ENCODE peak calls at places on chromosomes 1 and 21, in five cellular contexts. W is A549, U is HepG2, C is H1, E is K562. R is an unnamed sample.

GRCh38 chr1:221840511-221841243 is 98.8 kb upstream of the DUSP10 start:
- DNase-seq in W (peak), U (no peak), C (no peak), E (no peak), R (no peak)

GRCh38 chr1:66354311-66354922 is 179.5 kb upstream of the SGIP1 start:
- DNase-seq in W (no peak), U (no peak), C (no peak), E (no peak), R (peak)

GRCh38 chr1:21468597-21468996 is 28.7 kb downstream of the NBPF3 start:
- DNase-seq in W (peak), U (no peak), C (peak), E (peak), R (peak)

GRCh38 chr1:7558921-7559869 is 211.9 kb upstream of the VAMP3 start:
- DNase-seq in W (no peak), U (no peak), C (no peak), E (no peak), R (no peak)

GRCh38 chr1:150995896-150996295 is 10.8 kb downstream of the MINDY1 start:
- DNase-seq in W (no peak), U (no peak), C (peak), E (no peak), R (no peak)

GRCh38 chr1:4549933-4550332 is 104.5 kb upstream of the AJAP1 start:
- DNase-seq in W (no peak), U (no peak), C (no peak), E (peak), R (no peak)

GRCh38 chr1:226606311-226607267 is 58.0 kb downstream of the STUM start:
- DNase-seq in W (no peak), U (no peak), C (no peak), E (no peak), R (no peak)

GRCh38 chr1:66834926-66835325 is 33.9 kb upstream of the INSL5 start:
- DNase-seq in W (no peak), U (no peak), C (no peak), E (no peak), R (no peak)

GRCh38 chr1:29532285-29532684 is 296.0 kb downstream of the PTPRU start:
- DNase-seq in W (no peak), U (no peak), C (no peak), E (no peak), R (no peak)

GRCh38 chr1:30005972-30006619 is 717.3 kb downstream of the MATN1 start:
- DNase-seq in W (no peak), U (no peak), C (no peak), E (no peak), R (no peak)

GRCh38 chr21:46492851-46493250 is 34.2 kb downstream of the DIP2A start:
- DNase-seq in W (no peak), U (no peak), C (no peak), E (no peak), R (no peak)

GRCh38 chr1:247332901-247333361 is 1.3 kb upstream of the ZNF496 start:
- DNase-seq in W (no peak), U (no peak), C (no peak), E (no peak), R (peak)

GRCh38 chr21:42150458-42151085 is 68.4 kb upstream of the ABCG1 start:
- DNase-seq in W (no peak), U (no peak), C (no peak), E (no peak), R (no peak)

GRCh38 chr1:72281144-72281543 is 1.2 kb downstream of the NEGR1 start:
- DNase-seq in W (no peak), U (no peak), C (no peak), E (no peak), R (peak)

GRCh38 chr1:65952692-65953091 is 160.0 kb downstream of the PDE4B start:
- DNase-seq in W (no peak), U (no peak), C (no peak), E (peak), R (peak)

GRCh38 chr1:47617381-47618221 is 179.8 kb downstream of the FOXD2 start:
- DNase-seq in W (no peak), U (no peak), C (no peak), E (no peak), R (no peak)

GRCh38 chr1:6108937-6109636 is 63.4 kb downstream of the KCNAB2 start:
- DNase-seq in W (peak), U (peak), C (no peak), E (no peak), R (peak)

GRCh38 chr1:17551755-17552234 is 12.3 kb downstream of the ARHGEF10L start:
- DNase-seq in W (no peak), U (no peak), C (no peak), E (no peak), R (peak)

GRCh38 chr1:9784508-9785133 is 39.1 kb downstream of the CLSTN1 start:
- DNase-seq in W (peak), U (peak), C (no peak), E (peak), R (peak)

GRCh38 chr1:47752048-47752451 is 245.1 kb downstream of the TRABD2B start:
- DNase-seq in W (no peak), U (no peak), C (no peak), E (no peak), R (peak)

GRCh38 chr1:198121058-198121829 is 35.6 kb upstream of the NEK7 start:
- DNase-seq in W (peak), U (no peak), C (no peak), E (peak), R (peak)

GRCh38 chr21:36499578-36500471 is 19.9 kb upstream of the CLDN14 start:
- DNase-seq in W (no peak), U (no peak), C (no peak), E (no peak), R (no peak)

GRCh38 chr21:36994501-36995189 is 11.9 kb upstream of the RIPPLY3 start:
- DNase-seq in W (no peak), U (no peak), C (peak), E (no peak), R (no peak)

GRCh38 chr1:41485605-41486004 is 1.1 kb upstream of the EDN2 start:
- DNase-seq in W (peak), U (no peak), C (no peak), E (peak), R (peak)

GRCh38 chr1:41515131-41515678 is 30.7 kb upstream of the EDN2 start:
- DNase-seq in W (no peak), U (no peak), C (no peak), E (no peak), R (no peak)

GRCh38 chr1:14758962-14759361 is 160.5 kb downstream of the KAZN start:
- DNase-seq in W (no peak), U (no peak), C (no peak), E (no peak), R (no peak)

GRCh38 chr1:236322566-236323409 is 41.0 kb upstream of the ERO1B start:
- DNase-seq in W (no peak), U (no peak), C (peak), E (no peak), R (no peak)
- TF ChIP-seq MAFK in W (no peak), U (no peak), C (no peak), E (no peak), R (no peak)

GRCh38 chr1:171758011-171758410 is 16.1 kb upstream of the VAMP4 start:
- DNase-seq in W (no peak), U (no peak), C (no peak), E (no peak), R (no peak)
- TF ChIP-seq MAFK in W (no peak), U (no peak), C (no peak), E (no peak), R (no peak)

DNA sequence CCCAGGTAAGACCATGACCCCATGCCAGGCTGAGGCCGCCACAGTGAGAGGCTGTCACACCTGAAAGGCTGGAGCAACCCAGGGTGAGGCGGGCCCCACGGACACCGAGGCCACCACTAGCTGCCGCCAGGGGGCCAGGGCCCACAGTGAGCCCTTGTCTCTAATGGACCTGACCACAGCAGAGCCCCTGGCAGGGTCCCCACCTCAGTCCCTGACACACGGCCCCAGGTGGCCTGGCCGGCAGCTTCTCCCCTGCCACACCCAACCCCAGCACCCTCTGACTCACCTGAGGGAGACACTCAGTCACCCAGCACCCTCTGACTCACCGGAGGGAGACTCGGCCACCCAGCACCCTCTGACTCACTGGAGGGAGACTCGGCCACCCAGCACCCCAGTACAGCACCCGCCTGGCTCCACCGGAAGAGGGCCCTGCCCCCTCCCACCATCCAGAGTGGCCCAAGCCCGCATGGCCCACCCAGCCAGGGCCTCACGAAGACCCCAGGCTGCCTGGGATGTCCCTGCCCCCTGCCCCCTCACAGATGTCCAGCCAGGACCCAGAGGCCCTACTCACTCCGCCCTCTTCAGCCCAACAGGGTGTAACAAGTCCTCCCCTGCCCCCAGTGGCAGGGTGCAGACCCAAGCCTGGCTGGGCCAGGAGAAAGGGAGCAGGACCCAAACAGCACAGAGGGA is 4.4 kb downstream of the DVL1 start:
- DNase-seq in W (peak), U (no peak), C (peak), E (peak), R (peak)
- TF ChIP-seq MAFK in W (no peak), U (no peak), C (no peak), E (no peak), R (no peak)

GRCh38 chr1:202567747-202568146 is 142.5 kb downstream of the SYT2 start:
- DNase-seq in W (no peak), U (no peak), C (no peak), E (no peak), R (no peak)
- TF ChIP-seq MAFK in W (no peak), U (no peak), C (no peak), E (no peak), R (no peak)

DNA sequence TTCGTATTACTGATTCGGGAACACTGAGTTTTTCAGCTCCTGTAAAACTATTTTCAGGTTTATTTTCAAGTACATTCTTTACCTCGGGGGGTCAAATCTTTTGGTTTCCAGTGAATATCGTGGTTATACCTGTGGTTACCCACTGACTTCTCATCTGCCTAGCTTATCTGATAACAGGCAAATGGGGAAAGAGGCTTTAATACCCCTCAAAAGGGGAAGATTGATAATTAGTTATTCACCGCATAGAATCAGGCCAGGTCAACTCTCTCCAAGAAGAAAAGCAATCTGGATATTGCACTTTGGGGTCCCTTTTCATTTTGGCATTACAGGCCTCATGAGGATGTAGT is 23.0 kb downstream of the RUNX1 start:
- DNase-seq in W (no peak), U (no peak), C (no peak), E (no peak), R (no peak)
- TF ChIP-seq MAFK in W (no peak), U (no peak), C (no peak), E (no peak), R (no peak)

DNA sequence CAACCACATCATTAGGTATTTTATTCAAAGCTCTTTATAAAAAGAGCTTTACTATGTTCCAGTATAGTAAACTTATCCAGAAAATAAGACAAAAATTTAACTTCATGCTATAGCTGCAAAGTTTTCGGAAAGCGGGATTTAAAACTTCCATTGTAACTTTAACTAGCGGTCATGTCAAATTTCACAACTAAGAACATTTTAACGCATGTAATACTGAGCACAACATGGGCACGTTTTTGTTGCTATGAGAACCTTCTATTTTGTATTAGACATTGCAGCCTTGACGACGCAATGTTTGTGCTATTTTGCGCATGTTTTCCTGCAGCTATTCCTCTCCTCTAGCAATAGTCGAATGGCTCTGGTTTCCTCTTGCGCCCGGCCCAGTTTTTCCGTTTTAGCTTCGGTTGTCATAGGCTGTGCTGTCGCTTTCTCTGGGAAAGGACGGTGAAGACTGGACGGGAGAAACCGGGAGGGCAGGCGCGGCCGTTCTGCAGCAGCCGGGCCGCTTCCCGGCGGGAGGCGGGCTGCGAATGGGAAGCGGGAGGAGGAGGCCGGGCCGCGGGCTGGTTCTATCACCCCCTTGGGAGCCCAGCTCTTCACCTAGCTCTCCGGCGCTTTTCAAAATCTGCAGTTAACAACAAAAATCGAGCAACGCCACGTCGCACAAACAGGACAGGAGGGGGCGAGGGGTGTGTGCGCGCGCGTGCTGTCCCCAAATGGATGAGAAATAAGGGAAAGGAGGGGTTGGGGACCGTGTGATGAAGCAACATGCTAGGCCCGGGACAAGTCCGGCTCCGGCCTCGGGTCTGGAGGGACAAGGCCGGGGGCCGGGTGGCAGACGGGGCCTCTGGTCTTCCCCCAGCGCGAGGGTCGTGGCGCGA is 105.3 kb upstream of the HNRNPU start:
- DNase-seq in W (peak), U (peak), C (no peak), E (no peak), R (peak)
- TF ChIP-seq MAFK in W (no peak), U (no peak), C (no peak), E (no peak), R (no peak)

DNA sequence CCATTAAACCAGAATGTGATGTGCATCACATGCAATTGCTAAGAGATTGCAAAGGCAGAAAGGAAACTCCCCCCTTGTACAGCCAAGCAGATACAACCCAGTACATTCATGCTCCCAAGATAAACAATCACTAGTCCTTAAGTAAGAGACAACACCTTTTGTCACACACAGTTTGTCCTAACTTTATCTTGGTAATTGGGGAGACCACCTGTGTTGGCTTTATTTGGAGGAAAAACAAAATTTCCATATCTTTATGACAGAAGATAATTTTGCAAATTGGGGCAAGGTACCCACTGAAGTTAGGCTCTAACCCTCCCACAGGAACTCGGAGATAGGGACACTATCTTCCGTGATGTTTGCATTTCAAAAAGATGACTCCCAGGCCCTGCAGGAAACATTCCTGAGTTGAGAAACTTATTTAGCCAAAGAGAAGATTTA is 175.0 kb upstream of the TNR start:
- DNase-seq in W (no peak), U (no peak), C (no peak), E (no peak), R (peak)
- TF ChIP-seq MAFK in W (no peak), U (no peak), C (no peak), E (no peak), R (no peak)

R was measured in IMR-90.